ENCODE peak calls at places on chromosomes 6 and 20, in seven cellular contexts. G, E, A, H, J, Y and B are unnamed samples.

GRCh38 chr20:63351811-63352591 is 9.1 kb downstream of the CHRNA4 start:
- ATAC-seq in G (no peak), E (peak), A (no peak), H (no peak), J (no peak), Y (no peak), B (no peak)

GRCh38 chr6:37985355-37985754 is 165.8 kb downstream of the ZFAND3 start:
- ATAC-seq in G (no peak), E (no peak), A (no peak), H (peak), J (no peak), Y (no peak), B (no peak)

GRCh38 chr20:62088258-62089127 is 22.8 kb upstream of the TAF4 start:
- ATAC-seq in G (no peak), E (no peak), A (no peak), H (peak), J (peak), Y (peak), B (no peak)

GRCh38 chr6:166411721-166412151 is 29.0 kb upstream of the MPC1 start:
- ATAC-seq in G (no peak), E (no peak), A (peak), H (peak), J (peak), Y (no peak), B (no peak)

GRCh38 chr6:130787726-130788500 is 39.3 kb upstream of the SMLR1 start:
- ATAC-seq in G (no peak), E (no peak), A (peak), H (no peak), J (no peak), Y (no peak), B (no peak)

GRCh38 chr6:20952605-20953004 is 418.3 kb downstream of the CDKAL1 start:
- ATAC-seq in G (no peak), E (no peak), A (no peak), H (no peak), J (no peak), Y (no peak), B (no peak)

GRCh38 chr6:96626749-96627353 is 63.9 kb downstream of the FHL5 start:
- ATAC-seq in G (peak), E (peak), A (peak), H (peak), J (peak), Y (no peak), B (peak)

GRCh38 chr6:81777586-81778268 is 25.2 kb upstream of the TENT5A start:
- ATAC-seq in G (no peak), E (no peak), A (no peak), H (no peak), J (no peak), Y (no peak), B (no peak)

GRCh38 chr20:10075606-10076005 is 40.8 kb downstream of the ANKEF1 start:
- ATAC-seq in G (no peak), E (no peak), A (no peak), H (no peak), J (no peak), Y (no peak), B (no peak)

GRCh38 chr6:138038148-138038870 is 68.9 kb downstream of the PERP start:
- ATAC-seq in G (no peak), E (no peak), A (no peak), H (no peak), J (no peak), Y (no peak), B (no peak)

GRCh38 chr6:110534731-110535164 is 58.3 kb upstream of the SLC22A16 start:
- ATAC-seq in G (peak), E (no peak), A (no peak), H (no peak), J (no peak), Y (no peak), B (no peak)

GRCh38 chr20:3632311-3633004 is 30.7 kb downstream of the GFRA4 start:
- ATAC-seq in G (no peak), E (no peak), A (no peak), H (no peak), J (no peak), Y (no peak), B (no peak)

GRCh38 chr6:141866731-141867502 is 265.8 kb upstream of the GJE1 start:
- ATAC-seq in G (no peak), E (peak), A (no peak), H (no peak), J (no peak), Y (no peak), B (no peak)

GRCh38 chr6:10746915-10747250 is 722 bp upstream of the TMEM14B start:
- ATAC-seq in G (no peak), E (no peak), A (no peak), H (no peak), J (no peak), Y (no peak), B (no peak)

GRCh38 chr6:63598001-63598250 is 25.6 kb downstream of the LOC128125822 start:
- ATAC-seq in G (peak), E (peak), A (no peak), H (no peak), J (peak), Y (peak), B (no peak)

GRCh38 chr6:423062-423798 is 31.7 kb downstream of the IRF4 start:
- ATAC-seq in G (no peak), E (no peak), A (no peak), H (no peak), J (peak), Y (peak), B (peak)

GRCh38 chr6:1901556-1901955 is 291.8 kb downstream of the FOXC1 start:
- ATAC-seq in G (no peak), E (no peak), A (no peak), H (no peak), J (peak), Y (no peak), B (no peak)

GRCh38 chr6:19662911-19663310 is 174.3 kb upstream of the ID4 start:
- ATAC-seq in G (no peak), E (peak), A (no peak), H (no peak), J (no peak), Y (no peak), B (no peak)

GRCh38 chr6:168838000-168838399 is 397.0 kb downstream of the SMOC2 start:
- ATAC-seq in G (peak), E (peak), A (no peak), H (no peak), J (no peak), Y (no peak), B (no peak)